ENCODE peak calls at places on chromosomes 7 and 10, in five cellular contexts. X, R, C, N and V are unnamed samples.

GRCh38 chr7:30135271-30135550 is 425 bp downstream of the MTURN start:
- DNase-seq in X (no peak), R (no peak), C (no peak), N (no peak), V (no peak)

GRCh38 chr7:70915067-70915466 is 216.9 kb upstream of the GALNT17 start:
- DNase-seq in X (no peak), R (no peak), C (no peak), N (no peak), V (no peak)

GRCh38 chr10:120365872-120366271 is 91.2 kb upstream of the PLPP4 start:
- DNase-seq in X (no peak), R (peak), C (no peak), N (no peak), V (no peak)

GRCh38 chr7:261341-262250 is 28.4 kb upstream of the FOXL3 start:
- DNase-seq in X (no peak), R (no peak), C (no peak), N (no peak), V (no peak)

GRCh38 chr10:77678146-77678545 is 40.5 kb upstream of the KCNMA1 start:
- DNase-seq in X (no peak), R (no peak), C (no peak), N (no peak), V (no peak)

GRCh38 chr7:99489235-99489634 is 10.8 kb downstream of the ZNF394 start:
- DNase-seq in X (no peak), R (no peak), C (no peak), N (no peak), V (no peak)

GRCh38 chr10:78407009-78407711 is 373.5 kb downstream of the RPS24 start:
- DNase-seq in X (peak), R (peak), C (peak), N (peak), V (peak)

GRCh38 chr10:80530251-80530650 is 7.5 kb upstream of the SH2D4B start:
- DNase-seq in X (peak), R (peak), C (no peak), N (no peak), V (no peak)

GRCh38 chr10:8402469-8403074 is 348.1 kb downstream of the GATA3 start:
- DNase-seq in X (no peak), R (no peak), C (no peak), N (no peak), V (peak)

GRCh38 chr10:91296471-91296870 is 76.0 kb downstream of the PCGF5 start:
- DNase-seq in X (no peak), R (peak), C (no peak), N (no peak), V (peak)

GRCh38 chr7:54915870-54916598 is 102.8 kb upstream of the EGFR start:
- DNase-seq in X (no peak), R (no peak), C (no peak), N (no peak), V (no peak)

GRCh38 chr10:86961481-86962091 is 3.2 kb downstream of the SNCG start:
- DNase-seq in X (no peak), R (no peak), C (no peak), N (no peak), V (no peak)

GRCh38 chr10:53276797-53277196 is 504.2 kb upstream of the MBL2 start:
- DNase-seq in X (no peak), R (no peak), C (no peak), N (no peak), V (no peak)

GRCh38 chr7:99461221-99461620 is 4.7 kb downstream of the ATP5MF start:
- DNase-seq in X (no peak), R (no peak), C (no peak), N (no peak), V (no peak)

GRCh38 chr7:135147341-135147898 is 452 bp upstream of the TMEM140 start:
- DNase-seq in X (no peak), R (peak), C (no peak), N (no peak), V (no peak)

GRCh38 chr7:155644971-155645509 is 579 bp downstream of the RBM33 start:
- DNase-seq in X (no peak), R (peak), C (no peak), N (no peak), V (peak)

GRCh38 chr7:104695563-104695962 is 318.4 kb upstream of the KMT2E start:
- DNase-seq in X (no peak), R (no peak), C (no peak), N (no peak), V (no peak)

GRCh38 chr10:88228130-88228529 is 355.0 kb downstream of the RNLS start:
- DNase-seq in X (no peak), R (peak), C (no peak), N (no peak), V (no peak)

GRCh38 chr10:73781548-73781878 is 335 bp upstream of the CHCHD1 start:
- DNase-seq in X (no peak), R (no peak), C (no peak), N (no peak), V (no peak)

GRCh38 chr10:99393683-99394082 is 36.7 kb downstream of the GOT1 start:
- DNase-seq in X (no peak), R (no peak), C (no peak), N (no peak), V (no peak)

GRCh38 chr7:139784643-139785042 is 6.8 kb upstream of the HIPK2 start:
- DNase-seq in X (no peak), R (no peak), C (no peak), N (no peak), V (no peak)

GRCh38 chr7:98996162-98996552 is 117.8 kb downstream of the TRRAP start:
- DNase-seq in X (no peak), R (no peak), C (no peak), N (no peak), V (no peak)

GRCh38 chr10:101030492-101031127 is 319 bp downstream of the PDZD7 start:
- DNase-seq in X (no peak), R (no peak), C (no peak), N (no peak), V (no peak)

GRCh38 chr7:68484731-68485130 is 1113.5 kb upstream of the AUTS2 start:
- DNase-seq in X (no peak), R (no peak), C (no peak), N (no peak), V (no peak)

GRCh38 chr10:128883126-128884060 is 583.6 kb upstream of the MGMT start:
- DNase-seq in X (no peak), R (no peak), C (no peak), N (no peak), V (no peak)

GRCh38 chr10:86337121-86337601 is 29.4 kb downstream of the GRID1 start:
- DNase-seq in X (no peak), R (no peak), C (no peak), N (no peak), V (no peak)

GRCh38 chr7:10934292-10934691 is 39.4 kb upstream of the PHF14 start:
- DNase-seq in X (no peak), R (peak), C (peak), N (peak), V (no peak)

GRCh38 chr10:49115015-49115795 is at the start of gene VSTM4:
- DNase-seq in X (no peak), R (peak), C (peak), N (no peak), V (no peak)